ENCODE peak calls at places on chromosomes 3 and 15, in four cellular contexts. M, C, J and G are unnamed samples.
A peak's percentile ranks its signal among the peaks of the same experiment; 100 is the strongest.

GRCh38 chr3:40877651-40878463 is 321.4 kb upstream of the CTNNB1 start:
- DNase-seq in C (no peak), M (no peak), J (peak; percentile 81), G (no peak)

GRCh38 chr3:102235679-102236078 is 199.1 kb upstream of the ZPLD1 start:
- DNase-seq in M (no peak), C (no peak), J (no peak), G (no peak)

GRCh38 chr3:13890377-13891016 is 10.6 kb upstream of the WNT7A start:
- DNase-seq in M (no peak), J (no peak), C (no peak), G (no peak)

GRCh38 chr3:23865595-23866396 is 51.0 kb downstream of the NKIRAS1 start:
- DNase-seq in J (no peak), M (no peak), C (no peak), G (peak; percentile 52)

GRCh38 chr3:149572796-149573414 is 84.9 kb downstream of the WWTR1 start:
- DNase-seq in J (no peak), C (peak; percentile 48), M (no peak), G (no peak)

GRCh38 chr15:98216166-98216565 is 255.7 kb downstream of the ARRDC4 start:
- DNase-seq in C (no peak), J (no peak), M (no peak), G (no peak)

GRCh38 chr15:62719316-62719715 is 323.2 kb upstream of the TPM1 start:
- DNase-seq in C (no peak), J (no peak), M (no peak), G (no peak)

GRCh38 chr3:153099131-153099530 is 62.9 kb upstream of the RAP2B start:
- DNase-seq in C (no peak), J (no peak), M (no peak), G (no peak)

GRCh38 chr15:81893182-81893833 is 152.5 kb downstream of the MEX3B start:
- DNase-seq in J (no peak), M (no peak), C (no peak), G (no peak)

GRCh38 chr15:69158201-69158842 is 2.1 kb upstream of the GLCE start:
- DNase-seq in M (no peak), C (no peak), J (no peak), G (no peak)

GRCh38 chr15:79352206-79352605 is 41.3 kb downstream of the TMED3 start:
- DNase-seq in J (no peak), C (no peak), M (no peak), G (no peak)

GRCh38 chr3:15822281-15822680 is 24.5 kb upstream of the ANKRD28 start:
- DNase-seq in M (no peak), J (no peak), C (no peak), G (no peak)

GRCh38 chr15:93028632-93029612 is 60.1 kb downstream of the RGMA start:
- DNase-seq in M (no peak), J (peak; percentile 88), C (no peak), G (no peak)

GRCh38 chr3:146227486-146227885 is 23.4 kb downstream of the PLSCR4 start:
- DNase-seq in M (no peak), C (no peak), J (no peak), G (no peak)

GRCh38 chr3:146218880-146219866 is 31.7 kb downstream of the PLSCR4 start:
- DNase-seq in J (peak; percentile 32), C (peak; percentile 15), M (no peak), G (peak; percentile 72)

GRCh38 chr3:146223401-146224373 is 27.2 kb downstream of the PLSCR4 start:
- DNase-seq in J (no peak), M (no peak), C (peak; percentile 38), G (no peak)

GRCh38 chr3:146221276-146221675 is 29.6 kb downstream of the PLSCR4 start:
- DNase-seq in J (no peak), C (no peak), M (no peak), G (no peak)

DNA sequence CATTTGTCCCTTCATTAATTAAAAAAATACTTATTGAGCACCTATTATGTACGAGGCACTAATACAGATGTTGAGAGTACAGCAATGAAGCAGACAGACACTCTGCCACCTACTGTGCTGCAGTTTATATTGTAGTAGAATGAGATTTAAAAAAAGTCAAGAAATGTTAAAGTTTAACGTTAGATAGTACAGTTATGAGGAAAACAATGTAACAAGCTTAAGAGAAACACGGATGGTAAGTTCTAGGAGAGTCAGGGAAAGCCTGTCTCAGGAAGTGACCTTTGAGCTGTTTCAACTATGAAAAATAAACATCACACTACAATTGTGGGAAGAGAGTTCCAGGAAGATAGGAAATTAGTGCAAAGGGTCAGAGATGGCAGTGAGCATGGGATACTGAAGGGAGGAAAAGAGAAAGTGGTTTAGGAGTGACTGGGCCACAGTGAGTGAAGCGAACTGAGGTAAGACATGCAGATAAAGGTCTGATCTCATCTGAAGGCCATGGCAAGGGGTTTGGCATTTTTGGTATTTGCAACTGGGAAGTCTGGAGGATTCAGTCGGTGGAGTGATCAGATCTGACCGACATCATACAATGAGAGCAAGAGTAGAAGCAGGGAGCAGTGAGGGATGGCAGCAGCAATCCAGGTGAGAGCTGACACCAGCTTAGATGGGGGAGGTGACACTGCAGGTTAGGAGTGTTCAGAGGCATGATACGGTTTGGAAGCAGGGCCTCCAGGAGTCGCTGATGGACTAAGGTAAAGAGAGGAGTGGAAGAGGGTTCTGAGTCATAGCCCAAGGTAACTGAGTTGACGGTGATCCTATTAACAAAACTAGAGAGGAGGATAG is 28.5 kb downstream of the PLSCR4 start:
- DNase-seq in J (no peak), M (no peak), C (peak; percentile 27), G (no peak)
- H3K27ac ChIP-seq in J (peak overlapping the region; percentile 58), M (no peak overlapping the region), C (peak overlapping the region; percentile 91), G (no peak overlapping the region)

GRCh38 chr3:197376735-197377555 is 78.5 kb upstream of the DLG1 start:
- DNase-seq in J (no peak), M (no peak), C (no peak), G (no peak)

GRCh38 chr3:197376020-197376419 is 77.6 kb upstream of the DLG1 start:
- DNase-seq in M (no peak), J (no peak), C (no peak), G (no peak)

GRCh38 chr3:197381371-197381770 is 83.0 kb upstream of the DLG1 start:
- DNase-seq in J (no peak), M (no peak), C (no peak), G (no peak)

GRCh38 chr3:197378987-197379718 is 80.7 kb upstream of the DLG1 start:
- DNase-seq in J (no peak), M (no peak), C (no peak), G (no peak)

DNA sequence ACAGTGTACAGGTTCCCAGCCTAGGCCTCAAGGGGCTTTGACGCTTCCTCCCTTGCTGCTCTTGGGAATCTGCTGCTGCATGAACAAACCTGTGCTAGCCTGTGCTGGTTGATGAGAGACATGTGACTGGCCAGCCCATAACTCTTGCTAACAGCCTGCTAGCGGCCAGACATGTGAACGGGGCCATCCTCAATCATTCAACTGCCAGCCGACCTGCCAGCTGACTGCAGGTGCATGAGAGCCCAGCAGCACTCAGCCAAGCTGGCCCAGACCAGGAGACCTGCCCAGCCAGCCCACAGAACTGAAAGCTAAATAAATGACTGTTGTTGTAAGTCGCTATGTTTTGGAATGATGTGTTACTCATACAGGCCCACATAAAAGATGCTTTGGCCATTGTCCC is 82.4 kb upstream of the DLG1 start:
- DNase-seq in C (no peak), M (no peak), J (no peak), G (no peak)
- H3K27ac ChIP-seq in C (no peak overlapping the region), M (no peak overlapping the region), J (no peak overlapping the region), G (no peak overlapping the region)

GRCh38 chr3:5022187-5022965 is 43.1 kb downstream of the BHLHE40 start:
- DNase-seq in J (no peak), M (no peak), C (no peak), G (no peak)
- H3K27ac ChIP-seq in J (peak overlapping the region; percentile 70), M (peak overlapping the region; percentile 2), C (peak overlapping the region; percentile 94), G (no peak overlapping the region)

DNA sequence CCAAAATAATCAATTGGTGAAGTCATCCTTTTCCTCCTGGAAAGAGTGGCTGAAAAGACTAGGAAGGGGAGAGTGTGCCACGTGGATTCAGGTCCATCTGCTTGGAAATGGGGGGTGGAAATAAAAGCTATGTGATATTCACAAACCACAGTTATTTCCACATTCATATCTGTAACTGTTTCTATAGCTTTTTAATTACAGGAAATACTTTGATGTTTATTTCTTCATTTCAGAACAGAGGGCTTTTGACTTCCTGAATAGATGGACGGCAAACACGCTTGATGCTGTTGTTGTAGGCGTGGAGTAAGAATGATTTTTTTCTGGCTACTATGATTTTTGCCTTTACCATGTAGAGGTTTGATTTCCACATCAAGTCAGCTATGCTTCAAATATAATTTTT is 10.1 kb downstream of the AADACL2 start:
- DNase-seq in M (no peak), J (no peak), C (no peak), G (no peak)
- H3K27ac ChIP-seq in M (no peak overlapping the region), J (no peak overlapping the region), C (no peak overlapping the region), G (no peak overlapping the region)

GRCh38 chr3:89654031-89654430 is 546.6 kb downstream of the EPHA3 start:
- DNase-seq in J (no peak), M (no peak), C (no peak), G (no peak)

GRCh38 chr3:89656388-89656787 is 549.0 kb downstream of the EPHA3 start:
- DNase-seq in C (no peak), M (no peak), J (no peak), G (no peak)
- H3K27ac ChIP-seq in C (no peak overlapping the region), M (no peak overlapping the region), J (no peak overlapping the region), G (no peak overlapping the region)

GRCh38 chr3:196641278-196642058 is 2.0 kb downstream of the NRROS start:
- DNase-seq in C (no peak), J (no peak), M (peak; percentile 20), G (no peak)
- H3K27ac ChIP-seq in C (no peak overlapping the region), J (peak overlapping the region; percentile 80), M (peak overlapping the region; percentile 79), G (no peak overlapping the region)

GRCh38 chr3:133747907-133748639 is 1.9 kb downstream of the TF start:
- DNase-seq in M (no peak), C (no peak), J (no peak), G (peak; percentile 15)
- H3K27ac ChIP-seq in M (no peak overlapping the region), C (no peak overlapping the region), J (no peak overlapping the region), G (no peak overlapping the region)

GRCh38 chr3:51156147-51156546 is 228.9 kb upstream of the MANF start:
- DNase-seq in C (no peak), M (no peak), J (no peak), G (no peak)
- H3K27ac ChIP-seq in C (no peak overlapping the region), M (no peak overlapping the region), J (no peak overlapping the region), G (no peak overlapping the region)

GRCh38 chr3:134372405-134373277 is 1.6 kb downstream of the AMOTL2 start:
- DNase-seq in M (no peak), C (no peak), J (no peak), G (no peak)
- H3K27ac ChIP-seq in M (no peak overlapping the region), C (peak overlapping the region; percentile 99), J (peak overlapping the region; percentile 99), G (no peak overlapping the region)

GRCh38 chr3:99686955-99687612 is 48.7 kb downstream of the COL8A1 start:
- DNase-seq in J (peak; percentile 66), C (peak; percentile 20), M (no peak), G (peak; percentile 75)
- H3K27ac ChIP-seq in J (no peak overlapping the region), C (no peak overlapping the region), M (no peak overlapping the region), G (no peak overlapping the region)